ENCODE peak calls at places on chromosomes 4 and X, in four cellular contexts. O is stimulated activated CD4-positive, alpha-beta T cell treated with anti-CD3 and anti-CD28 coated beads, Interleukin-12 subunit alpha, Interleukin-12 subunit beta, amount 100 ng/mL, for 4 hours; M is OCI-M1; Y is aorta. S is an unnamed sample.

GRCh38 chr4:145098675-145099037 is 545 bp downstream of the ABCE1 start:
- DNase-seq in O (peak; percentile 39), M (peak; percentile 71), Y (no peak), S (no peak)

GRCh38 chr4:109429545-109429944 is 4.1 kb upstream of the SEC24B start:
- DNase-seq in O (no peak), M (no peak), Y (no peak), S (no peak)

GRCh38 chr4:72876946-72877345 is 192.6 kb downstream of the COX18 start:
- DNase-seq in O (no peak), M (no peak), Y (no peak), S (no peak)

GRCh38 chr4:24680746-24681145 is 96.4 kb upstream of the DHX15 start:
- DNase-seq in O (no peak), M (no peak), Y (no peak), S (no peak)

GRCh38 chrX:7852166-7852565 is 9.2 kb downstream of the VCX start:
- DNase-seq in O (no peak), M (no peak), Y (no peak), S (no peak)

GRCh38 chr4:11455201-11455835 is 26.6 kb upstream of the HS3ST1 start:
- DNase-seq in O (no peak), M (no peak), Y (no peak), S (no peak)

GRCh38 chrX:10756365-10756915 is 136.1 kb upstream of the MID1 start:
- DNase-seq in O (no peak), M (no peak), Y (no peak), S (no peak)

GRCh38 chr4:106048250-106048931 is 153.1 kb downstream of the NPNT start:
- DNase-seq in O (no peak), M (no peak), Y (no peak), S (no peak)

GRCh38 chr4:182293836-182294235 is 50.6 kb downstream of the TENM3 start:
- DNase-seq in O (no peak), M (no peak), Y (no peak), S (no peak)

GRCh38 chr4:1212546-1213335 is 36.2 kb downstream of the CTBP1 start:
- DNase-seq in O (no peak), M (no peak), Y (peak; percentile 48), S (no peak)

GRCh38 chr4:71148545-71148944 is 155.1 kb downstream of the DCK start:
- DNase-seq in O (no peak), M (no peak), Y (no peak), S (no peak)

S was measured in right atrium auricular region.